ENCODE peak calls at places on chromosomes 6 and 20, in nine cellular contexts. T is bronchial epithelial cell, K is psoas muscle, Y is body of pancreas, X is fibroblast of pulmonary artery, M is neural progenitor cell, F is foreskin keratinocyte, N is esophagus squamous epithelium, Z is neural crest cell. H is an unnamed sample.

GRCh38 chr6:29651413-29652197 is 5.3 kb upstream of the MOG start:
- DNase-seq in F (no peak), N (no peak), M (peak), K (no peak), Z (no peak), Y (no peak), X (peak), T (peak), H (no peak)

GRCh38 chr6:11494786-11495564 is 42.6 kb upstream of the TMEM170B start:
- DNase-seq in Y (no peak), Z (no peak), X (peak), N (no peak), T (no peak), F (no peak), K (no peak), M (no peak), H (no peak)

GRCh38 chr6:55016261-55016660 is 158.1 kb upstream of the HCRTR2 start:
- DNase-seq in K (no peak), T (no peak), N (no peak), M (no peak), Y (no peak), F (no peak), Z (no peak), X (no peak), H (no peak)

GRCh38 chr6:87674286-87674685 is 27.7 kb downstream of the AKIRIN2 start:
- DNase-seq in T (no peak), Y (no peak), N (no peak), F (no peak), X (no peak), M (no peak), K (no peak), Z (no peak), H (no peak)

GRCh38 chr6:44201638-44202303 is 15.0 kb upstream of the MYMX start:
- DNase-seq in Z (no peak), F (peak), K (no peak), T (peak), X (no peak), N (no peak), Y (no peak), M (no peak), H (no peak)

GRCh38 chr6:40962241-40962640 is 76.8 kb downstream of the UNC5CL start:
- DNase-seq in Z (no peak), Y (no peak), M (no peak), N (no peak), T (peak), X (peak), K (no peak), F (peak), H (no peak)

GRCh38 chr6:90131614-90132423 is 164.8 kb downstream of the BACH2 start:
- DNase-seq in K (peak), X (no peak), M (no peak), F (no peak), Y (no peak), T (no peak), Z (no peak), N (no peak), H (no peak)

GRCh38 chr20:59153832-59154231 is 9.8 kb upstream of the ZNF831 start:
- DNase-seq in M (no peak), N (no peak), Y (no peak), T (no peak), K (no peak), F (no peak), Z (no peak), X (no peak), H (no peak)

GRCh38 chr20:48878849-48879248 is 42.7 kb upstream of the ARFGEF2 start:
- DNase-seq in F (no peak), N (no peak), K (no peak), T (no peak), Z (no peak), M (no peak), X (no peak), Y (no peak), H (no peak)

GRCh38 chr6:33314943-33315752 is 1.3 kb upstream of the TAPBP start:
- DNase-seq in T (peak), K (peak), M (peak), N (no peak), Z (no peak), F (peak), Y (no peak), X (no peak), H (no peak)

GRCh38 chr6:33313105-33313708 is 671 bp downstream of the TAPBP start:
- DNase-seq in K (peak), Y (peak), T (no peak), M (peak), F (no peak), Z (no peak), N (no peak), X (no peak), H (peak)

GRCh38 chr6:33313709-33314514 is at the start of gene TAPBP:
- DNase-seq in M (peak), T (peak), Z (no peak), Y (peak), K (peak), F (no peak), N (no peak), X (peak), H (peak)

GRCh38 chr6:33314515-33314942 is 651 bp upstream of the TAPBP start:
- DNase-seq in F (peak), X (peak), T (peak), M (peak), Z (no peak), N (no peak), K (peak), Y (peak), H (peak)

GRCh38 chr6:33312361-33313104 is 1.3 kb downstream of the TAPBP start:
- DNase-seq in F (no peak), Z (no peak), Y (peak), N (no peak), T (peak), M (peak), X (peak), K (peak), H (peak)
- TF ChIP-seq CTCF in F (peak), Z (no peak), Y (no peak), N (no peak), T (no peak), M (no peak), X (no peak), K (no peak), H (no peak)

GRCh38 chr6:170423814-170424633 is 117.5 kb downstream of the FAM120B start:
- DNase-seq in K (no peak), M (no peak), N (no peak), F (no peak), Z (no peak), X (no peak), T (no peak), Y (no peak), H (no peak)

GRCh38 chr6:170420791-170421776 is 114.5 kb downstream of the FAM120B start:
- DNase-seq in F (no peak), K (no peak), T (no peak), Z (no peak), M (no peak), X (no peak), N (no peak), Y (no peak), H (no peak)

GRCh38 chr6:170421921-170422320 is 115.4 kb downstream of the FAM120B start:
- DNase-seq in N (no peak), X (no peak), Z (no peak), K (no peak), M (no peak), T (no peak), F (no peak), Y (no peak), H (no peak)

GRCh38 chr6:170424634-170425126 is 118.1 kb downstream of the FAM120B start:
- DNase-seq in X (no peak), M (no peak), Z (no peak), F (no peak), T (no peak), N (no peak), Y (no peak), K (no peak), H (no peak)

GRCh38 chr6:170423030-170423429 is 116.5 kb downstream of the FAM120B start:
- DNase-seq in Z (no peak), X (no peak), Y (no peak), F (no peak), N (no peak), M (peak), K (no peak), T (no peak), H (no peak)
- TF ChIP-seq CTCF in Z (no peak), X (no peak), Y (no peak), F (no peak), N (no peak), M (no peak), K (no peak), T (no peak), H (no peak)

DNA sequence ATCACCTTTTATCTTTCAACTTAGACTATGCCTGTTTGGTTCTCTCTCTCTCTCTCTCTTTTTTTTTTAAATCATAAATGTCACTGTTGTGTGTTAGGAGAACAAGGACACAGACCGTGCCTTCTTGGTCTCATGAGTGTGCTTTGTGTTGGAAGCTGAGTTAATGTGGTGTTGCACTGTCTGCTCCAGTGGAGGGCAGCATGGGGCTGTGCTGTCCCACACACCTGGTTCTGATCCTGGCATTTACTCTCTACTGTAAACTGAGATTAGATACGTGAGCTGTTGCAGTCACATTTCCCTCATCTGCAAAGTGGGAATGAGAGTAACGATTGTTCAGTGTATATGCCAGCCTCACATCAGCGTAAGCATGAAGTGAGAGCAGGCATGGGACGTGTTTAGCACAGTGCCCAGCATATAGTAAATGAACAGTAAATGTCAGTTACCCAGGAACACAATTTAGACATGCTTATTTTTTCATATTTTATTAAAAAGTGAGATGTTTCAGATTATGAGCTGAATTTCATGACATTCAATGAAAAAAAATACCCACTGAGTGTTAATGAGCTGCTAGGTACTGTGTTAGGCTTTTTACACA is 161.1 kb downstream of the FARS2 start:
- DNase-seq in N (no peak), Y (peak), F (no peak), X (peak), Z (no peak), T (peak), K (no peak), M (peak), H (no peak)
- TF ChIP-seq CTCF in N (peak), Y (peak), F (peak), X (peak), Z (peak), T (peak), K (peak), M (peak), H (peak)

GRCh38 chr6:168031411-168032382 is 34.2 kb downstream of the KIF25 start:
- DNase-seq in N (no peak), X (no peak), Z (no peak), F (no peak), Y (no peak), K (no peak), M (no peak), T (no peak), H (no peak)

GRCh38 chr6:168030218-168030693 is 32.8 kb downstream of the KIF25 start:
- DNase-seq in N (no peak), F (no peak), T (no peak), M (no peak), K (no peak), Y (no peak), Z (no peak), X (no peak), H (no peak)

GRCh38 chr6:168030881-168031280 is 33.4 kb downstream of the KIF25 start:
- DNase-seq in N (no peak), K (no peak), T (no peak), Y (no peak), F (no peak), X (no peak), Z (no peak), M (no peak), H (no peak)

GRCh38 chr6:168033791-168034190 is 36.3 kb downstream of the KIF25 start:
- DNase-seq in K (no peak), X (no peak), Z (no peak), M (no peak), F (no peak), Y (no peak), N (no peak), T (no peak), H (no peak)

GRCh38 chr6:168032383-168032760 is 34.9 kb downstream of the KIF25 start:
- DNase-seq in Z (no peak), N (no peak), K (no peak), F (peak), T (peak), M (peak), Y (no peak), X (peak), H (no peak)
- TF ChIP-seq CTCF in Z (no peak), N (no peak), K (peak), F (peak), T (peak), M (no peak), Y (no peak), X (peak), H (no peak)

DNA sequence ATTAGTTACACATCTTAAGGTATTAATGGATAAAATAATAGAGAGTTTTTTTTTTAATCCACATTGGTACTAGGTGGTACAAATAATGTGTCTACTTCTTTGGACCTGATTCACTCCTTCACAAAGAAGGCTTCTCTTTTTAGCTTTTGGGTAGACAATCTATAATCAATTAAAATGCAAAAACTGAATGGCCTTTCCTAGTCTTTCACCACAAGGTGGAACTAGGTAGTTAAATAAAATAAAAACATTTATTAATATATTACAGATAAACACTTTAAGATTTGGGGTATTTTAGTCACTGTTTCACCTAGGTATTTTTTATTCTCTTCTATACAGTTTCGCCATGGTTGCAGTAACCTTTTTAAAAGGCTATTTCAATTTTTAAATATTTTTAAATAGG is 68.3 kb upstream of the DST start:
- DNase-seq in M (no peak), T (no peak), X (no peak), K (no peak), N (no peak), Y (no peak), F (no peak), Z (no peak), H (no peak)
- TF ChIP-seq CTCF in M (no peak), T (no peak), X (peak), K (no peak), N (no peak), Y (no peak), F (peak), Z (peak), H (no peak)

DNA sequence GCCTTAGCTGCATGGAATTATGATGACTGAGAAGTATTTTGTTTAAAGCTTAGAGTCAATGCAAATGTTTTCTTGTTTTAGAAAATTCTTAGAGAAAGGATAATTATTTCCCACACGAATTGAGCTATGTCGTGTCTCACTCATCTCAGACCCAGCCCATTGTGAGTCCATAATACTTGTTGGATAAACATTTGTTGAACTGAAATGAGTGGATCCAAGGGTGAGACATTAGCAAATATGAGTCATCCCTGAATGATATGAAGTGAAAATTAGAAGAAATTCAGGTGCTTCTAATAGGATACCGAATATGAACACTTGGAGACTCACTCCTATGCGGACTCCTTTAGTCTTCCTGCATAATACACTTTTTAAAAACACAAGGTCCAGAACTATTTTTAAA is 41.6 kb upstream of the ARMC2 start:
- DNase-seq in F (no peak), M (no peak), K (no peak), X (no peak), T (peak), N (no peak), Z (no peak), Y (no peak), H (no peak)
- TF ChIP-seq CTCF in F (no peak), M (no peak), K (no peak), X (no peak), T (no peak), N (no peak), Z (no peak), Y (no peak), H (no peak)

GRCh38 chr6:106087548-106088325 is 1.6 kb downstream of the PRDM1 start:
- DNase-seq in Y (no peak), F (peak), Z (no peak), X (peak), M (peak), N (no peak), T (peak), K (no peak), H (no peak)
- TF ChIP-seq CTCF in Y (no peak), F (no peak), Z (no peak), X (no peak), M (no peak), N (no peak), T (no peak), K (no peak), H (no peak)

GRCh38 chr6:156544046-156544445 is 233.1 kb upstream of the ARID1B start:
- DNase-seq in X (no peak), M (no peak), Y (no peak), Z (no peak), K (no peak), N (no peak), F (no peak), T (no peak), H (no peak)
- TF ChIP-seq CTCF in X (no peak), M (no peak), Y (no peak), Z (no peak), K (no peak), N (no peak), F (no peak), T (no peak), H (no peak)

H was measured in natural killer cell.